ENCODE peak calls at places on chromosomes 12 and 14, in seven cellular contexts. T is astrocyte, E is IMR-90, A is mesenchymal stem cell, J is GM12878, D is neuronal stem cell, X is neural progenitor cell. U is an unnamed sample.

GRCh38 chr12:15858348-15858747 is 23.8 kb upstream of the STRAP start:
- DNase-seq in T (no peak), E (no peak), A (no peak), J (no peak), D (no peak), X (peak; percentile 20), U (no peak)

GRCh38 chr12:113980537-113981337 is 14.6 kb upstream of the RBM19 start:
- DNase-seq in T (peak; percentile 46), E (peak; percentile 74), A (peak; percentile 68), J (no peak), D (peak; percentile 84), X (peak; percentile 89), U (peak; percentile 66)

GRCh38 chr12:47408171-47408871 is 297.5 kb downstream of the RPAP3 start:
- DNase-seq in T (no peak), E (no peak), A (no peak), J (peak; percentile 40), D (no peak), X (peak; percentile 39), U (peak; percentile 81)

GRCh38 chr14:28773176-28773575 is 6.6 kb downstream of the FOXG1 start:
- DNase-seq in T (no peak), E (no peak), A (no peak), J (no peak), D (no peak), X (peak; percentile 26), U (no peak)

GRCh38 chr14:86777950-86778602 is 1214.9 kb downstream of the GALC start:
- DNase-seq in T (peak; percentile 71), E (peak; percentile 89), A (peak; percentile 57), J (no peak), D (no peak), X (no peak), U (no peak)

GRCh38 chr14:24903337-24903736 is 146.6 kb downstream of the STXBP6 start:
- DNase-seq in T (peak; percentile 75), E (peak; percentile 75), A (peak; percentile 54), J (no peak), D (no peak), X (no peak), U (no peak)

GRCh38 chr12:57591567-57592325 is 754 bp downstream of the PIP4K2C start:
- DNase-seq in T (peak; percentile 9), E (peak; percentile 21), A (peak; percentile 49), J (no peak), D (no peak), X (peak; percentile 54), U (no peak)

GRCh38 chr14:45651906-45652305 is 398.9 kb upstream of the MIS18BP1 start:
- DNase-seq in T (peak; percentile 1), E (no peak), A (no peak), J (no peak), D (no peak), X (no peak), U (no peak)

GRCh38 chr14:99137913-99138571 is 134.0 kb downstream of the BCL11B start:
- DNase-seq in T (no peak), E (no peak), A (no peak), J (no peak), D (no peak), X (no peak), U (peak; percentile 33)

GRCh38 chr14:26549571-26549970 is 48.3 kb downstream of the NOVA1 start:
- DNase-seq in T (no peak), E (no peak), A (no peak), J (no peak), D (no peak), X (no peak), U (no peak)

GRCh38 chr14:60092516-60092915 is 793 bp downstream of the PCNX4 start:
- DNase-seq in T (peak; percentile 42), E (peak; percentile 41), A (peak; percentile 54), J (no peak), D (no peak), X (peak; percentile 32), U (peak; percentile 63)

GRCh38 chr12:92408072-92408900 is 262.6 kb upstream of the BTG1 start:
- DNase-seq in T (no peak), E (no peak), A (no peak), J (no peak), D (no peak), X (peak; percentile 41), U (peak; percentile 81)

GRCh38 chr12:45305904-45306303 is 90.0 kb downstream of the ANO6 start:
- DNase-seq in T (no peak), E (no peak), A (no peak), J (no peak), D (no peak), X (no peak), U (no peak)

DNA sequence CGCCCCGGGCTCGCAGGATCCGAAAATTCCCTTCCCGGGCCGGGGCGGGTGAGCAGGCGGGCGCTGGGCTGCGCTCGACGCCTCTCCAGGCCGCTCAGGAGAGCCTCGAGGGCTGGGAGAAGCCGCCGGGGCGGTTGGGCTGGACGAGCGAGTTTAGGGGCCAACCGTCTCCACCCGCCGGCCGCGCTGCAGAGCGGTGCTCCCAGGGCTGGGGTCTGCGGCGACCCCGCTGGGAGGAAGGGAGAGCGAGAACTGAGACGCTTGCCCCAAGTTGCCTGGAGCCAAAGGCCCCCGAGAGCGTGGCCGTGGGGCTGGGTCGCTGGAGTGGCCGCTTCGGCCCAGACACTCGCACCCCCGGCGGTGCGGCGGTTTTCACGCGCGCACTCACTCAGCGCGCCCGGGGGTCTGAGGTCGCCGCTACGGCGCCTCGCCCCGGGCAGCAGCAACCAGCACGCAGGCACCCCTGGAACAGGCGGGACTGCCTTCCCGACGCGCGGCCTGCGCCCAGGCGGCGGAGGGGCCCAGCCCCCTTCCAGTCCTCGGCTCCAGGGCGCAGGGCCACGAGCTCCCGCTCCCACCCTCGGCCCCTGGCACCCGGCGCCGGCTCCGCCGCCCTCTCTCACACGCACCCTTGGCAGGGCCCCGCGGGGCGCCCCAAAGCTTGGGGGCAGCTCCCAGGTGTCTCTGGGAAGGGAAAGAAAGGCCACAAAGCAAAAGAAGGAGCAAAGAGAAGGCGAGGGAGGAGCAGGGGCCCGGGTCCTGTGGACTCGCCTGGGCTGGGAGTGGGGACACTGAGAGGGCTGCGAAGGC is 586 bp upstream of the EFS start:
- DNase-seq in T (peak; percentile 10), E (peak; percentile 5), A (peak; percentile 44), J (no peak), D (peak; percentile 29), X (peak; percentile 68), U (no peak)
- H2AFZ ChIP-seq in T (peak overlapping the region; percentile 88), E (peak overlapping the region; percentile 88), A (peak overlapping the region; percentile 51), J (no peak overlapping the region), D (peak overlapping the region; percentile 93), X (no peak overlapping the region), U (no peak overlapping the region)

DNA sequence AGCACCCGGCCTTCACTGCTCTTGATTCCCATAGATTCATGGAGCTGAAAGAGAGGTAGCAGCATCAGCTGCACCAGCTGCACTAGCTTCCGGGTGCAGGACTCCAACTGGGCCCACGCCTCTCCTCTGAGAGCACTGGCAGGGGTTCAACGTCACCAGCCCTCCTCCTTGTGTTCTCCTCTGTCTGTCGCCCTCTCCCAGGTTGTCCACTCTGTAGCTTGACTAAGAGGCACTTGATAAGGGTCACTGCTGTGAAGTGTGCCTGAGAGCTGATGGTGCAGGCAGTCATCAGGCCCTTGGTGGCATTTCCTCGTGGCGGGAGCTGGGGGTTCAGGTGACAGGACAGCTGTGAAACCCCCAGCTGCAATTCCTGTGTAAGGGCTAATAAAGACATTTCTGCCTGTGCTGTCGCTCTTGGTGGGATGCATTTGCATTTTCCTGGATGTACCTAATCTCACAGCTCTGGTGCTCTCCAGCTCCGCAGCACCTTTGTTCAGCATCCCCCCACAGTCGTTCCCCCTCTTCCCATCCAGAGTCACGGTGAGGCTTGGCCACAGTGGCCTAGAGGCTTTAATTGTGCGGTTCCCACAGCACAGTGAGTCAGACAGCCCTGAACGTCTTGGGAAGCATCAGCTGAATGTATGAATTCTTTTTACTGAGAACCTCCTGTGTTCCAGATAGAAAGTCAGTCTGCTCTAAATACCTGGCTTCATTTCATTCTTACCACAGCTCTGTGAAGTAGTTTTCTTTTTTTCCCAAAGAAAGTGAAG is 28.5 kb downstream of the MLXIP start:
- DNase-seq in T (peak; percentile 91), E (peak; percentile 77), A (peak; percentile 66), J (no peak), D (no peak), X (no peak), U (no peak)
- H3K4me1 ChIP-seq in T (peaks cover 22% of the 10 kb centered on the region), E (peaks cover 16% of the 10 kb centered on the region), A (peaks cover 15% of the 10 kb centered on the region), J (peaks cover 4% of the 10 kb centered on the region), D (peaks cover 3% of the 10 kb centered on the region), X (no peaks in the 10 kb centered on the region), U (peaks cover 7% of the 10 kb centered on the region)

GRCh38 chr14:52845079-52845478 is 53.7 kb upstream of the GNPNAT1 start:
- DNase-seq in T (no peak), E (no peak), A (no peak), J (no peak), D (no peak), X (no peak), U (no peak)

GRCh38 chr14:52848626-52849025 is 57.2 kb upstream of the GNPNAT1 start:
- DNase-seq in T (no peak), E (no peak), A (peak; percentile 75), J (no peak), D (no peak), X (no peak), U (no peak)

GRCh38 chr14:52840916-52841315 is 49.5 kb upstream of the GNPNAT1 start:
- DNase-seq in T (peak; percentile 34), E (peak; percentile 71), A (peak; percentile 71), J (no peak), D (no peak), X (no peak), U (no peak)

GRCh38 chr14:52844262-52845060 is 53.1 kb upstream of the GNPNAT1 start:
- DNase-seq in T (no peak), E (no peak), A (no peak), J (no peak), D (no peak), X (peak; percentile 33), U (no peak)
- H2AFZ ChIP-seq in T (peak overlapping the region; percentile 62), E (peak overlapping the region; percentile 59), A (no peak overlapping the region), J (peak overlapping the region; percentile 29), D (peak overlapping the region; percentile 81), X (peak overlapping the region; percentile 44), U (no peak overlapping the region)

GRCh38 chr14:70644016-70644415 is 2.3 kb downstream of the TTC9 start:
- DNase-seq in T (no peak), E (no peak), A (no peak), J (no peak), D (no peak), X (no peak), U (no peak)

GRCh38 chr14:70638416-70638815 is 3.3 kb upstream of the TTC9 start:
- DNase-seq in T (no peak), E (no peak), A (no peak), J (no peak), D (no peak), X (no peak), U (no peak)

GRCh38 chr14:70642313-70643235 is 858 bp downstream of the TTC9 start:
- DNase-seq in T (no peak), E (no peak), A (no peak), J (no peak), D (no peak), X (peak; percentile 9), U (peak; percentile 79)

GRCh38 chr14:70641548-70642312 is at the start of gene TTC9:
- DNase-seq in T (no peak), E (no peak), A (no peak), J (no peak), D (peak; percentile 48), X (peak; percentile 78), U (peak; percentile 39)

DNA sequence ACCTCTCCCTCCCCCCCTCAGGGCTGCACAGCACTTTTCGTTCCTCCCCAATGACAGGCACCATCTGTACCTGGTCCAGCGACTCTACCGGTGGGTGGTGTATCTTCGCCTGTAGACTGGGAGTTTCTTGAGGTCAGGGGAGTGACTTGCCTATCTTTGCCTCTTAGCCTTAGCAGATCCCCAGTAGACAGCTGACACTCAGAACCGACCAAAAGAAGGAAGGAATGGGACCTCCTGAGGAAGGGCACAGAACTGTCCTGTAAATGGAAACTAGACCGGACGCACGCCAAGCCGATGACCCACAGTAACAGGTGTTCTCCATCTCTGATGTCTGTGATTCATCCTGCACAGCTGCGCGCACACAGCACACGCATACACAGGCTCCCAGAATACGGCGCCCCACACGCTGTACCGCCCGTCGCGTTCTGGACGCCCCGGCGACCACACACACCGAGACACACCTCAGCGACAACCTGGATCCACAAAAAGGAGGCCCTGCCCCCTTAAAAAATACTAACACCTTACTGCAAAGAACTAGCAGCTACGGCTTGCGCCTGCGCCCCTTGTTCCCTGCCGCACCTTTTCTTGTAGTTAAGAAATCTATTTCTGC is 673 bp upstream of the TTC9 start:
- DNase-seq in T (peak; percentile 39), E (peak; percentile 58), A (peak; percentile 81), J (peak; percentile 60), D (peak; percentile 24), X (no peak), U (peak; percentile 85)
- H3K4me1 ChIP-seq in T (peaks cover 12% of the 10 kb centered on the region), E (no peaks in the 10 kb centered on the region), A (peaks cover 13% of the 10 kb centered on the region), J (no peaks in the 10 kb centered on the region), D (peaks cover 11% of the 10 kb centered on the region), X (peaks cover 11% of the 10 kb centered on the region), U (peaks cover 46% of the 10 kb centered on the region)

U was measured in OCI-LY7.